ENCODE peak calls at places on chromosomes 11 and 22, in ten cellular contexts. F is effector CD4-positive, alpha-beta T cell; J is stimulated activated CD4-positive, alpha-beta T cell treated with anti-CD3 and anti-CD28 coated beads, TNF-alpha, amount 100 ng/mL, for 1 hour; T is T-cell; E is activated T-cell treated with anti-CD3 and anti-CD28 coated beads, Interleukin-2, amount 50 U/mL, for 72 hours; G is germinal center; R is RCC 7860; I is NCI-H748 treated with DMSO at 0.1 percent for 48 hours; A is ovary; B is nephron progenitor cell. O is an unnamed sample.

GRCh38 chr11:5992604-5993251 is 5.9 kb upstream of the OR52L1 start:
- DNase-seq in F (no peak), J (no peak), T (no peak), E (no peak), G (peak), R (no peak), I (no peak), A (no peak), B (no peak), O (no peak)

GRCh38 chr22:42022162-42022847 is 23.7 kb downstream of the WBP2NL start:
- DNase-seq in F (no peak), J (no peak), T (no peak), E (no peak), G (peak), R (no peak), I (no peak), A (no peak), B (no peak), O (no peak)

GRCh38 chr11:129695543-129696308 is 119.9 kb upstream of the TMEM45B start:
- DNase-seq in F (peak), J (peak), T (peak), E (peak), G (peak), R (no peak), I (peak), A (no peak), B (peak), O (no peak)

GRCh38 chr11:9796854-9797253 is 133.0 kb downstream of the SWAP70 start:
- DNase-seq in F (no peak), J (no peak), T (no peak), E (no peak), G (no peak), R (no peak), I (no peak), A (no peak), B (no peak), O (no peak)

GRCh38 chr22:43500792-43501785 is 89.3 kb downstream of the MPPED1 start:
- DNase-seq in F (no peak), J (no peak), T (no peak), E (no peak), G (no peak), R (no peak), I (no peak), A (no peak), B (no peak), O (no peak)

GRCh38 chr11:7892751-7893356 is 38.2 kb downstream of the OR10A6 start:
- DNase-seq in F (no peak), J (no peak), T (no peak), E (peak), G (peak), R (peak), I (peak), A (no peak), B (no peak), O (peak)

GRCh38 chr11:124748481-124749338 is 3.3 kb downstream of the VSIG2 start:
- DNase-seq in F (no peak), J (no peak), T (no peak), E (no peak), G (no peak), R (peak), I (no peak), A (no peak), B (no peak), O (no peak)

GRCh38 chr11:107018902-107019493 is 722 bp upstream of the GUCY1A2 start:
- DNase-seq in F (no peak), J (no peak), T (no peak), E (peak), G (peak), R (peak), I (no peak), A (peak), B (peak), O (no peak)

GRCh38 chr22:20509344-20510047 is 2.1 kb downstream of the MED15 start:
- DNase-seq in F (peak), J (no peak), T (peak), E (peak), G (peak), R (peak), I (no peak), A (peak), B (no peak), O (no peak)

GRCh38 chr22:27834364-27835185 is 33.0 kb upstream of the MN1 start:
- DNase-seq in F (no peak), J (no peak), T (no peak), E (no peak), G (no peak), R (no peak), I (no peak), A (no peak), B (no peak), O (no peak)

GRCh38 chr11:77111277-77111676 is 8.6 kb downstream of the OMP start:
- DNase-seq in F (no peak), J (no peak), T (no peak), E (no peak), G (no peak), R (no peak), I (no peak), A (no peak), B (no peak), O (no peak)

GRCh38 chr22:37739000-37739399 is 42.2 kb downstream of the TRIOBP start:
- DNase-seq in F (no peak), J (no peak), T (no peak), E (no peak), G (no peak), R (no peak), I (no peak), A (peak), B (no peak), O (no peak)

GRCh38 chr22:49355206-49355920 is 472.3 kb downstream of the BRD1 start:
- DNase-seq in F (no peak), J (no peak), T (no peak), E (no peak), G (no peak), R (no peak), I (no peak), A (no peak), B (no peak), O (no peak)

GRCh38 chr11:85661972-85662664 is 2.8 kb downstream of the CREBZF start:
- DNase-seq in F (no peak), J (no peak), T (no peak), E (no peak), G (no peak), R (no peak), I (no peak), A (no peak), B (no peak), O (no peak)

GRCh38 chr11:69727266-69727665 is 23.4 kb upstream of the FGF19 start:
- DNase-seq in F (no peak), J (no peak), T (no peak), E (no peak), G (no peak), R (no peak), I (no peak), A (no peak), B (no peak), O (no peak)

GRCh38 chr22:40636380-40637180 is at the start of gene MRTFA:
- DNase-seq in F (peak), J (peak), T (peak), E (peak), G (peak), R (peak), I (peak), A (peak), B (peak), O (peak)

GRCh38 chr11:12556155-12556554 is 118.1 kb upstream of the TEAD1 start:
- DNase-seq in F (no peak), J (no peak), T (no peak), E (no peak), G (no peak), R (no peak), I (no peak), A (no peak), B (no peak), O (no peak)

GRCh38 chr11:44380009-44380313 is 70.0 kb upstream of the ALX4 start:
- DNase-seq in F (no peak), J (no peak), T (no peak), E (no peak), G (no peak), R (no peak), I (no peak), A (no peak), B (no peak), O (no peak)

GRCh38 chr11:96275807-96276594 is 67.0 kb downstream of the MAML2 start:
- DNase-seq in F (no peak), J (no peak), T (no peak), E (no peak), G (no peak), R (no peak), I (no peak), A (no peak), B (no peak), O (no peak)

GRCh38 chr22:50583294-50583865 is 731 bp upstream of the CHKB start:
- DNase-seq in F (no peak), J (no peak), T (no peak), E (no peak), G (no peak), R (no peak), I (peak), A (no peak), B (no peak), O (no peak)

GRCh38 chr22:47154621-47155081 is 392.2 kb downstream of the TBC1D22A start:
- DNase-seq in F (no peak), J (no peak), T (no peak), E (no peak), G (no peak), R (no peak), I (no peak), A (peak), B (no peak), O (no peak)

GRCh38 chr11:72075109-72075508 is 5.2 kb downstream of the NUMA1 start:
- DNase-seq in F (no peak), J (no peak), T (no peak), E (no peak), G (no peak), R (no peak), I (no peak), A (no peak), B (no peak), O (no peak)